ENCODE peak calls at places on chromosomes 11 and 22, in seven cellular contexts. One of them, this sample, is unnamed.
A peak's percentile ranks its signal among the peaks of the same experiment; 100 is the strongest.

GRCh38 chr11:121328967-121329653 is 36.5 kb downstream of the SC5D start:
- DNase-seq in H1: no peak
- DNase-seq in IMR-90: no peak
- DNase-seq in neuronal stem cell: no peak
- DNase-seq in mesenchymal stem cell: no peak
- DNase-seq in trophoblast cell: no peak
- DNase-seq in H9: no peak
- DNase-seq in this sample: peak; percentile 18

GRCh38 chr11:30433831-30434230 is 110.9 kb downstream of the ARL14EP start:
- DNase-seq in H1: no peak
- DNase-seq in IMR-90: no peak
- DNase-seq in neuronal stem cell: no peak
- DNase-seq in mesenchymal stem cell: no peak
- DNase-seq in trophoblast cell: no peak
- DNase-seq in H9: no peak
- DNase-seq in this sample: no peak

GRCh38 chr11:71423181-71423790 is 24.9 kb downstream of the DHCR7 start:
- DNase-seq in H1: no peak
- DNase-seq in IMR-90: no peak
- DNase-seq in neuronal stem cell: no peak
- DNase-seq in mesenchymal stem cell: no peak
- DNase-seq in trophoblast cell: no peak
- DNase-seq in H9: no peak
- DNase-seq in this sample: no peak

GRCh38 chr11:20125927-20126326 is 34.3 kb downstream of the DBX1 start:
- DNase-seq in H1: no peak
- DNase-seq in IMR-90: peak; percentile 79
- DNase-seq in neuronal stem cell: no peak
- DNase-seq in mesenchymal stem cell: peak; percentile 51
- DNase-seq in trophoblast cell: no peak
- DNase-seq in H9: no peak
- DNase-seq in this sample: peak; percentile 71

GRCh38 chr11:27041141-27041869 is 690 bp downstream of the BBOX1 start:
- DNase-seq in H1: no peak
- DNase-seq in IMR-90: no peak
- DNase-seq in neuronal stem cell: peak; percentile 14
- DNase-seq in mesenchymal stem cell: no peak
- DNase-seq in trophoblast cell: no peak
- DNase-seq in H9: no peak
- DNase-seq in this sample: peak; percentile 2

GRCh38 chr11:88175707-88176066 is 444 bp upstream of the RAB38 start:
- DNase-seq in H1: no peak
- DNase-seq in IMR-90: peak; percentile 7
- DNase-seq in neuronal stem cell: no peak
- DNase-seq in mesenchymal stem cell: no peak
- DNase-seq in trophoblast cell: no peak
- DNase-seq in H9: no peak
- DNase-seq in this sample: peak; percentile 72

GRCh38 chr22:30038219-30038618 is 42.0 kb upstream of the HORMAD2 start:
- DNase-seq in H1: no peak
- DNase-seq in IMR-90: peak; percentile 71
- DNase-seq in neuronal stem cell: no peak
- DNase-seq in mesenchymal stem cell: peak; percentile 32
- DNase-seq in trophoblast cell: peak; percentile 66
- DNase-seq in H9: no peak
- DNase-seq in this sample: peak; percentile 48

GRCh38 chr22:31248965-31249940 is 37.2 kb downstream of the LIMK2 start:
- DNase-seq in H1: no peak
- DNase-seq in IMR-90: no peak
- DNase-seq in neuronal stem cell: no peak
- DNase-seq in mesenchymal stem cell: no peak
- DNase-seq in trophoblast cell: no peak
- DNase-seq in H9: no peak
- DNase-seq in this sample: no peak

GRCh38 chr11:1744879-1745700 is 5.3 kb downstream of the IFITM10 start:
- DNase-seq in H1: no peak
- DNase-seq in IMR-90: no peak
- DNase-seq in neuronal stem cell: no peak
- DNase-seq in mesenchymal stem cell: no peak
- DNase-seq in trophoblast cell: no peak
- DNase-seq in H9: no peak
- DNase-seq in this sample: no peak

DNA sequence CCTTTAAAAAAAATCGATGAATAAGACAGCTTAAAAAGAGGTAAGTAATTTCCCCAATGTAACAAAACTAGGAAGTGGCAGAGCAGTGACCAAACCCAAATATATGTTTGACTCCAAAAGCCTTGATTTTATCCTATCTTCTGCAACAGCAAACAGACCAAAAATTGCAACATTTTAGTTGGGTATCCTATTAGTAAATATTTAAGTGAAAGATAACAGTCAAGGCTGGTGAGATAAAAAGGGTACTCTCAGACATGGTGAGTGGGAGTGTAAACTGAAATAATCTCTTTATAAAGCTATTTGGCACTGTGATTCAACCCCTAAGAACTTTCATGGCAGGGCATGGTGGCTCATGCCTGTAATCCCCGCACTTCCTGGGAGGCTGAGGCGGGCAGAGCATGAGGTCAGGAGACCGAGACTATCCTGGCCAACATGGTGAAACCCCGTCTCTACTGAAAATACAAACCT is 1.9 kb upstream of the RDX start:
- DNase-seq in H1: no peak
- DNase-seq in IMR-90: no peak
- DNase-seq in neuronal stem cell: no peak
- DNase-seq in mesenchymal stem cell: no peak
- DNase-seq in trophoblast cell: peak; percentile 83
- DNase-seq in H9: no peak
- DNase-seq in this sample: peak; percentile 62
- H2AK5ac ChIP-seq in H1: no peak overlapping the region
- H2AK5ac ChIP-seq in IMR-90: no peak overlapping the region
- H2AK5ac ChIP-seq in neuronal stem cell: no peak overlapping the region
- H2AK5ac ChIP-seq in mesenchymal stem cell: no peak overlapping the region
- H2AK5ac ChIP-seq in trophoblast cell: peak overlapping the region; percentile 81
- H2AK5ac ChIP-seq in H9: no peak overlapping the region
- H2AK5ac ChIP-seq in this sample: no peak overlapping the region

DNA sequence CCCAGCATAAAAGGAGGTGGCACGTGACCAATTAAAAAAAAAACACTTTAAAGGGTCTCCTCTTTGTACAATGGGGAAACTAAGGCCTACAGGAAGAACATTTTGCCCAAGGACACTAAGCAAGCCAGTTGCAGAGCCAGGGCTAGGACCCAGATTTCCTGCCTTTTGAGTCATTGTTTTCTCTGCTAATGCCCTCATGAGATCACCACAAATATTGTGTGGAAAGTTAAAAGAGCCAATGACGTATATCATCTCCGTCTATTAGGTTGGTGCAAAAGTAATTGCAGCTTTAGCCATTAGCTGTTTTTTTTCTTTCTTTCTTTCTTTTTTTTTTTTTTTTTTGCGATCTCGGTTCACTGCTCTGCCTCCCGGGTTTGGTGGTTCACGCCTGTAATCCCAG is 24.1 kb upstream of the LRRC32 start:
- DNase-seq in H1: no peak
- DNase-seq in IMR-90: peak; percentile 90
- DNase-seq in neuronal stem cell: no peak
- DNase-seq in mesenchymal stem cell: peak; percentile 50
- DNase-seq in trophoblast cell: no peak
- DNase-seq in H9: no peak
- DNase-seq in this sample: no peak
- H4K8ac ChIP-seq in H1: no peak overlapping the region
- H4K8ac ChIP-seq in IMR-90: peak overlapping the region; percentile 22
- H4K8ac ChIP-seq in neuronal stem cell: no peak overlapping the region
- H4K8ac ChIP-seq in mesenchymal stem cell: no peak overlapping the region
- H4K8ac ChIP-seq in trophoblast cell: no peak overlapping the region
- H4K8ac ChIP-seq in H9: no peak overlapping the region
- H4K8ac ChIP-seq in this sample: no peak overlapping the region

GRCh38 chr11:44463751-44464150 is 101.7 kb upstream of the CD82 start:
- DNase-seq in H1: no peak
- DNase-seq in IMR-90: no peak
- DNase-seq in neuronal stem cell: no peak
- DNase-seq in mesenchymal stem cell: no peak
- DNase-seq in trophoblast cell: no peak
- DNase-seq in H9: no peak
- DNase-seq in this sample: no peak
- H3K23ac ChIP-seq in H1: no peak overlapping the region
- H3K23ac ChIP-seq in IMR-90: no peak overlapping the region
- H3K23ac ChIP-seq in neuronal stem cell: no peak overlapping the region
- H3K23ac ChIP-seq in mesenchymal stem cell: no peak overlapping the region
- H3K23ac ChIP-seq in trophoblast cell: no peak overlapping the region
- H3K23ac ChIP-seq in H9: no peak overlapping the region
- H3K23ac ChIP-seq in this sample: no peak overlapping the region

DNA sequence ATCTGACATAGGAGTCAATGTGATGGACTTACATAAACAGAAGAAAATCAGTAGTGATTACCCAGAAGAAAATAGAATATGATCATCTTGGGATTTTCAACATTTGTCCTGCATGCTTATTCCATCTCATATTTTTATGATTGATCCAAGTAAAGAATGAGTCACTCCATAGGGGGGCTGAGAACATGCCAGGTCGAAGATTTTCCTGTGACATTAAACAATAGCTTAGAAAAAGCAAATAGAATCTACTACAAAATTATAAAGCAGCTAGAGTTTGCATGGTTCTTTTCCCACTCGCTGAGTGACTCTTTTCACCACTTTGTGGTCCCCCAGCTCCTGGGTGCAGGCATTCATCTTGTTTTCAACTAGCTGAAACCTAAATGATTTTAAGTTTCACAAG is 56.3 kb downstream of the DDI1 start:
- DNase-seq in H1: no peak
- DNase-seq in IMR-90: no peak
- DNase-seq in neuronal stem cell: no peak
- DNase-seq in mesenchymal stem cell: no peak
- DNase-seq in trophoblast cell: no peak
- DNase-seq in H9: no peak
- DNase-seq in this sample: no peak
- H2AK5ac ChIP-seq in H1: no peak overlapping the region
- H2AK5ac ChIP-seq in IMR-90: no peak overlapping the region
- H2AK5ac ChIP-seq in neuronal stem cell: no peak overlapping the region
- H2AK5ac ChIP-seq in mesenchymal stem cell: no peak overlapping the region
- H2AK5ac ChIP-seq in trophoblast cell: no peak overlapping the region
- H2AK5ac ChIP-seq in H9: no peak overlapping the region
- H2AK5ac ChIP-seq in this sample: no peak overlapping the region

GRCh38 chr11:122423886-122424285 is 231.6 kb upstream of the UBASH3B start:
- DNase-seq in H1: no peak
- DNase-seq in IMR-90: no peak
- DNase-seq in neuronal stem cell: no peak
- DNase-seq in mesenchymal stem cell: no peak
- DNase-seq in trophoblast cell: no peak
- DNase-seq in H9: no peak
- DNase-seq in this sample: no peak

GRCh38 chr11:122424636-122425035 is 230.9 kb upstream of the UBASH3B start:
- DNase-seq in H1: no peak
- DNase-seq in IMR-90: no peak
- DNase-seq in neuronal stem cell: no peak
- DNase-seq in mesenchymal stem cell: no peak
- DNase-seq in trophoblast cell: no peak
- DNase-seq in H9: no peak
- DNase-seq in this sample: no peak

GRCh38 chr11:122422707-122423106 is 232.8 kb upstream of the UBASH3B start:
- DNase-seq in H1: no peak
- DNase-seq in IMR-90: peak; percentile 31
- DNase-seq in neuronal stem cell: no peak
- DNase-seq in mesenchymal stem cell: no peak
- DNase-seq in trophoblast cell: peak; percentile 86
- DNase-seq in H9: no peak
- DNase-seq in this sample: no peak

GRCh38 chr11:122421684-122422083 is 233.8 kb upstream of the UBASH3B start:
- DNase-seq in H1: no peak
- DNase-seq in IMR-90: no peak
- DNase-seq in neuronal stem cell: no peak
- DNase-seq in mesenchymal stem cell: no peak
- DNase-seq in trophoblast cell: no peak
- DNase-seq in H9: no peak
- DNase-seq in this sample: no peak

DNA sequence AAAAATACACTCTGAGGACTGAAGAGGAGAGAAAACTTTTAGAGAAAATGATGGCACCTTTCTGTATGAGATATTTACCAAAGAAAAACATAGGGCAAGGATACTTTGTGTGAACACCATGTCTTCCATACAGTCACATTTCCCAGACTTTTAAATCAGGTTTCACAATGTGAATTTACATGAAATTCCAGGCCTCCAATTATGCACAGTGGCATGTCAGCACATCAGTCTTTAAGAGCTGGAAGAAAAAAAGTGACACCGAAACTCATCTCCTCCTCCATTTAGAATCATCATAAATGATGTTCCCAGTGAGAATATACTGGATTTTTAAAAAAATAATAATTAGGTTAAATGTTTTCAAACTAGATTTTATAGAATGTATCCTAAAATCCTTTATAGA is 232.2 kb upstream of the UBASH3B start:
- DNase-seq in H1: no peak
- DNase-seq in IMR-90: no peak
- DNase-seq in neuronal stem cell: no peak
- DNase-seq in mesenchymal stem cell: no peak
- DNase-seq in trophoblast cell: no peak
- DNase-seq in H9: no peak
- DNase-seq in this sample: no peak
- H4K8ac ChIP-seq in H1: no peak overlapping the region
- H4K8ac ChIP-seq in IMR-90: no peak overlapping the region
- H4K8ac ChIP-seq in neuronal stem cell: no peak overlapping the region
- H4K8ac ChIP-seq in mesenchymal stem cell: no peak overlapping the region
- H4K8ac ChIP-seq in trophoblast cell: no peak overlapping the region
- H4K8ac ChIP-seq in H9: no peak overlapping the region
- H4K8ac ChIP-seq in this sample: no peak overlapping the region

GRCh38 chr11:126357055-126357962 is 1.8 kb downstream of the ST3GAL4 start:
- DNase-seq in H1: no peak
- DNase-seq in IMR-90: no peak
- DNase-seq in neuronal stem cell: no peak
- DNase-seq in mesenchymal stem cell: no peak
- DNase-seq in trophoblast cell: no peak
- DNase-seq in H9: no peak
- DNase-seq in this sample: no peak

GRCh38 chr11:126352934-126353801 is 2.3 kb upstream of the ST3GAL4 start:
- DNase-seq in H1: no peak
- DNase-seq in IMR-90: peak; percentile 75
- DNase-seq in neuronal stem cell: no peak
- DNase-seq in mesenchymal stem cell: peak; percentile 69
- DNase-seq in trophoblast cell: no peak
- DNase-seq in H9: no peak
- DNase-seq in this sample: peak; percentile 88

GRCh38 chr11:126354631-126355323 is 709 bp upstream of the ST3GAL4 start:
- DNase-seq in H1: no peak
- DNase-seq in IMR-90: no peak
- DNase-seq in neuronal stem cell: no peak
- DNase-seq in mesenchymal stem cell: no peak
- DNase-seq in trophoblast cell: no peak
- DNase-seq in H9: no peak
- DNase-seq in this sample: peak; percentile 35

GRCh38 chr11:126355926-126356897 is 726 bp downstream of the ST3GAL4 start:
- DNase-seq in H1: peak; percentile 71
- DNase-seq in IMR-90: no peak
- DNase-seq in neuronal stem cell: no peak
- DNase-seq in mesenchymal stem cell: peak; percentile 55
- DNase-seq in trophoblast cell: peak; percentile 41
- DNase-seq in H9: no peak
- DNase-seq in this sample: peak; percentile 51

GRCh38 chr11:126355324-126355925 is at the start of gene ST3GAL4:
- DNase-seq in H1: peak; percentile 89
- DNase-seq in IMR-90: peak; percentile 52
- DNase-seq in neuronal stem cell: peak; percentile 82
- DNase-seq in mesenchymal stem cell: peak; percentile 68
- DNase-seq in trophoblast cell: no peak
- DNase-seq in H9: peak; percentile 90
- DNase-seq in this sample: peak; percentile 91
- H3K23ac ChIP-seq in H1: no peak within 1 kb of the TSS
- H3K23ac ChIP-seq in IMR-90: peak within 1 kb of the TSS; percentile 99
- H3K23ac ChIP-seq in neuronal stem cell: peak within 1 kb of the TSS; percentile 52
- H3K23ac ChIP-seq in mesenchymal stem cell: no peak within 1 kb of the TSS
- H3K23ac ChIP-seq in trophoblast cell: no peak within 1 kb of the TSS
- H3K23ac ChIP-seq in H9: no peak within 1 kb of the TSS
- H3K23ac ChIP-seq in this sample: peak within 1 kb of the TSS; percentile 99

This sample was measured in mesendoderm.